ENCODE peak calls at places on chromosome 19, in nine cellular contexts. S, C, W, N, U, V, G, K and I are unnamed samples.

GRCh38 chr19:8641908-8642547 is 11.6 kb downstream of the NFILZ start:
- DNase-seq in N (no peak), G (no peak), V (no peak), U (peak), S (no peak), C (no peak), W (no peak), K (peak), I (no peak)

GRCh38 chr19:13995017-13995728 is 10.9 kb downstream of the RFX1 start:
- DNase-seq in V (peak), S (no peak), W (no peak), N (peak), G (no peak), K (no peak), C (no peak), U (no peak), I (peak)

GRCh38 chr19:21328402-21328801 is 808 bp downstream of the ZNF708 start:
- DNase-seq in K (peak), V (no peak), C (no peak), G (no peak), N (peak), U (no peak), S (no peak), W (no peak), I (no peak)

GRCh38 chr19:38868551-38868950 is 9.5 kb downstream of the RINL start:
- DNase-seq in N (no peak), C (no peak), V (no peak), U (no peak), W (no peak), K (no peak), G (no peak), S (no peak), I (no peak)

GRCh38 chr19:43407416-43408005 is 7.2 kb upstream of the TEX101 start:
- DNase-seq in W (no peak), C (no peak), K (no peak), N (peak), V (no peak), G (no peak), U (no peak), S (peak), I (no peak)

GRCh38 chr19:33377586-33378475 is 4.3 kb downstream of the CEBPG start:
- DNase-seq in G (no peak), C (no peak), K (no peak), U (no peak), V (no peak), N (no peak), S (peak), W (no peak), I (no peak)

GRCh38 chr19:38734426-38735256 is 9.6 kb downstream of the CAPN12 start:
- DNase-seq in G (no peak), S (peak), N (no peak), W (peak), C (peak), U (peak), K (peak), V (no peak), I (peak)

GRCh38 chr19:10142701-10143375 is 23.1 kb upstream of the EIF3G start:
- DNase-seq in C (peak), S (no peak), U (no peak), N (no peak), G (no peak), W (peak), V (no peak), K (no peak), I (no peak)

GRCh38 chr19:28869459-28869858 is 343.5 kb downstream of the UQCRFS1 start:
- DNase-seq in G (no peak), W (no peak), N (no peak), U (no peak), K (no peak), S (peak), C (no peak), V (no peak), I (no peak)

GRCh38 chr19:29524912-29525870 is 603 bp upstream of the VSTM2B start:
- DNase-seq in U (no peak), C (no peak), S (no peak), K (no peak), N (no peak), W (no peak), G (no peak), V (no peak), I (no peak)

GRCh38 chr19:5170329-5170745 is 170.3 kb downstream of the PTPRS start:
- DNase-seq in N (no peak), V (peak), W (peak), K (peak), S (no peak), G (no peak), C (peak), U (peak), I (no peak)

GRCh38 chr19:646798-647565 is 7.3 kb downstream of the FGF22 start:
- DNase-seq in G (no peak), K (no peak), V (no peak), U (no peak), W (no peak), C (no peak), N (no peak), S (no peak), I (no peak)

GRCh38 chr19:13729859-13730258 is 34.5 kb upstream of the MRI1 start:
- DNase-seq in U (peak), S (no peak), W (no peak), K (peak), G (no peak), V (no peak), N (no peak), C (no peak), I (no peak)

GRCh38 chr19:49856574-49857021 is 5.6 kb downstream of the PTOV1 start:
- DNase-seq in U (no peak), N (no peak), V (no peak), W (no peak), G (no peak), S (no peak), K (no peak), C (no peak), I (no peak)

GRCh38 chr19:33175886-33176669 is 18.1 kb upstream of the LRP3 start:
- DNase-seq in V (no peak), W (no peak), N (no peak), S (peak), U (peak), K (peak), G (no peak), C (no peak), I (no peak)

GRCh38 chr19:21566073-21566472 is 60.7 kb downstream of the ZNF429 start:
- DNase-seq in N (no peak), S (no peak), V (no peak), U (no peak), G (no peak), W (no peak), C (no peak), K (peak), I (no peak)

GRCh38 chr19:46762245-46762890 is 16.1 kb upstream of the STRN4 start:
- DNase-seq in W (no peak), U (no peak), C (no peak), S (no peak), N (no peak), K (no peak), V (no peak), G (peak), I (no peak)

GRCh38 chr19:2150794-2151338 is 500 bp downstream of the AP3D1 start:
- DNase-seq in C (peak), S (no peak), W (peak), V (peak), G (no peak), K (peak), U (no peak), N (peak), I (peak)

GRCh38 chr19:48444129-48444932 is 1.5 kb upstream of the GRWD1 start:
- DNase-seq in G (no peak), W (no peak), C (no peak), U (no peak), V (no peak), S (peak), N (no peak), K (peak), I (peak)

GRCh38 chr19:31545766-31546165 is 196.5 kb upstream of the TSHZ3 start:
- DNase-seq in C (no peak), V (no peak), U (no peak), W (no peak), G (no peak), S (peak), K (no peak), N (no peak), I (no peak)

GRCh38 chr19:39130337-39131254 is 5.0 kb downstream of the PAK4 start:
- DNase-seq in K (no peak), W (no peak), V (no peak), U (no peak), S (no peak), C (no peak), G (peak), N (no peak), I (no peak)

GRCh38 chr19:34278783-34279182 is 24.4 kb downstream of the GARRE1 start:
- DNase-seq in V (no peak), N (no peak), U (no peak), W (no peak), G (no peak), K (no peak), S (no peak), C (no peak), I (no peak)

GRCh38 chr19:56117889-56118288 is 3.2 kb downstream of the ZNF787 start:
- DNase-seq in U (no peak), K (no peak), N (no peak), V (no peak), S (no peak), C (no peak), W (no peak), G (no peak), I (no peak)

DNA sequence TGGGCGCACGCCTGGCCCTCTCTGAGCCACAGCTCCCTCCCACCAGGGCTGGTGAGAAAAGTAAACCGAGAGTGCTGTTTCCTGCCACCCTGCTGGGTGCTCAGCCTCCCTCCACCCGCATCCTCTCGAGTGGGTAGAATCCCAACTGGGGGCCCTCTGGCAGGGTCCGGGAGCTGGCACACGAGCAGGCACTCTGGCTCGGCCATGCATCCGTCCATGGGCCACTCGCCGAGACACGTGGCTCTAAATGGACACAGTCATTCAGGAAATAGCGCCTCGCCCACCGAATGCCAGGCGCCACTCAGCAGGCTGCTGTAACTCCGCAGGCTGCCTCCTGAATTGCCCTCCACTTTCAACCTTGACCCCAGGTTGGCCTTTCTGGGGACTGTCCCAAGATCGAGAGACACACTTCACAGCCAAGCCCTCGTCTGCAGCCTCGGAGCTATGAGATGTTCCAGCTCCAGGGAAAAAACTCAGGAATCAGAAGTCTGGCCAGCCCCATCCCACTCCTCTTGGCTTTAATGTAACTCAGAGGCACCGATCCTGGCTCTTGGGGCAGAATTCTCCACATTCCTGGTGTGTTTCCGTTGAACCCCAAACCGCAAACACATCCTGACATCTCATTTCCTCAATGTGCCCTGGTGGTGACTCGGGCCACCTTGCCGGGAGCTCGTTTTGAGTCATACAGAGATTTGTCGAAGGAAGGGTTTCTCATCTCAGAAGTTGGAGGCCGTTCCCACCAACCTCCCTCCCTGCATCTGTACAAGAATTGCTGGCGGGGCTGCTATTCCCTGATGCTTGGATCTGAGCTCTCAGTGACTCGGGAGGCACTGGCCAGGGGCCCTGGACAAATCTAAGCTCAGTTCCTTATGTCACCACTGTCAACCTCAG is 14.1 kb downstream of the KLF2 start:
- DNase-seq in S (no peak), U (peak), V (no peak), K (peak), C (peak), W (peak), N (peak), G (no peak), I (no peak)
- TF ChIP-seq POLR2A in S (no peak), U (no peak), V (no peak), K (no peak), C (no peak), W (no peak), N (no peak), G (no peak), I (no peak)

GRCh38 chr19:15175609-15176008 is 25.2 kb downstream of the NOTCH3 start:
- DNase-seq in N (no peak), U (no peak), G (no peak), S (no peak), K (no peak), W (no peak), V (no peak), C (no peak), I (no peak)

GRCh38 chr19:15169541-15170285 is 31.1 kb downstream of the NOTCH3 start:
- DNase-seq in C (no peak), K (no peak), N (no peak), V (no peak), S (no peak), W (no peak), G (no peak), U (no peak), I (no peak)

GRCh38 chr19:15177269-15178116 is 23.3 kb downstream of the NOTCH3 start:
- DNase-seq in W (peak), U (peak), N (peak), K (peak), S (peak), V (peak), C (peak), G (peak), I (peak)

GRCh38 chr19:15170345-15170744 is 30.4 kb downstream of the NOTCH3 start:
- DNase-seq in K (no peak), W (no peak), N (no peak), V (no peak), G (no peak), S (no peak), C (no peak), U (no peak), I (no peak)

GRCh38 chr19:15173746-15174404 is 26.9 kb downstream of the NOTCH3 start:
- DNase-seq in N (no peak), W (no peak), U (no peak), S (no peak), C (no peak), G (no peak), V (no peak), K (peak), I (no peak)
- TF ChIP-seq CTCF in N (no peak), W (no peak), U (no peak), S (no peak), C (no peak), G (no peak), V (no peak), K (peak), I (peak)

GRCh38 chr19:41428481-41428859 is 1.3 kb upstream of the B3GNT8 start:
- DNase-seq in K (no peak), G (no peak), V (no peak), U (no peak), S (no peak), C (no peak), W (no peak), N (no peak), I (no peak)
- H3K4me3 ChIP-seq in K (peak), G (peak), V (no peak), U (no peak), S (no peak), C (peak), W (peak), N (no peak), I (no peak)

GRCh38 chr19:18523841-18524240 is 2.0 kb upstream of the ELL start:
- DNase-seq in U (no peak), S (no peak), W (no peak), G (no peak), K (no peak), N (no peak), C (no peak), V (no peak), I (no peak)

GRCh38 chr19:18522124-18522861 is 423 bp upstream of the ELL start:
- DNase-seq in V (peak), S (peak), W (peak), N (peak), C (peak), U (peak), G (peak), K (peak), I (peak)

GRCh38 chr19:18520848-18521691 is 800 bp downstream of the ELL start:
- DNase-seq in K (peak), V (peak), C (peak), S (no peak), U (no peak), N (no peak), W (peak), G (no peak), I (peak)

GRCh38 chr19:18519962-18520847 is 1.7 kb downstream of the ELL start:
- DNase-seq in V (peak), G (peak), U (peak), C (peak), N (peak), K (peak), W (peak), S (peak), I (peak)

GRCh38 chr19:18521692-18522123 is at the start of gene ELL:
- DNase-seq in S (no peak), C (no peak), W (no peak), N (no peak), U (no peak), K (no peak), V (no peak), G (no peak), I (no peak)
- TF ChIP-seq POLR2A in S (no peak), C (peak), W (peak), N (peak), U (peak), K (peak), V (peak), G (peak), I (peak)